ENCODE peak calls at places on chromosomes 1 and 21, in six cellular contexts. J is left lobe of liver, S is mucosa of descending colon, L is fibroblast of lung, R is HEK293T, B is NCI-H1436. X is an unnamed sample.

GRCh38 chr1:17802164-17802563 is 47.0 kb downstream of the ACTL8 start:
- DNase-seq in L (peak; percentile 29), S (no peak), J (peak; percentile 24), R (no peak), B (no peak), X (no peak)

GRCh38 chr1:212309967-212310366 is 24.8 kb downstream of the PPP2R5A start:
- DNase-seq in B (no peak), L (no peak), J (no peak), R (no peak), S (no peak), X (no peak)

GRCh38 chr1:28582248-28582615 is 9.8 kb upstream of the RAB42 start:
- DNase-seq in S (no peak), B (no peak), J (no peak), L (peak; percentile 63), R (peak; percentile 56), X (no peak)

GRCh38 chr1:19643602-19644419 is at the start of gene NBL1:
- DNase-seq in R (peak; percentile 57), L (peak; percentile 70), J (no peak), B (peak; percentile 19), S (peak; percentile 89), X (no peak)

GRCh38 chr1:80417651-80418050 is 1383.1 kb upstream of the ADGRL2 start:
- DNase-seq in R (no peak), L (peak; percentile 19), B (no peak), J (no peak), S (no peak), X (no peak)

GRCh38 chr21:45571641-45572040 is 29.4 kb upstream of the SLC19A1 start:
- DNase-seq in R (no peak), J (no peak), S (no peak), B (no peak), L (no peak), X (no peak)

GRCh38 chr21:28436286-28436932 is 556.3 kb downstream of the LTN1 start:
- DNase-seq in L (peak; percentile 51), R (no peak), S (no peak), J (no peak), B (no peak), X (no peak)

GRCh38 chr1:197614916-197615692 is 160.2 kb downstream of the DENND1B start:
- DNase-seq in L (peak; percentile 53), B (peak; percentile 24), J (no peak), R (peak; percentile 46), S (no peak), X (peak; percentile 24)

GRCh38 chr1:229556551-229556950 is 2.0 kb downstream of the ABCB10 start:
- DNase-seq in R (no peak), L (no peak), B (no peak), J (no peak), S (no peak), X (no peak)

GRCh38 chr1:227447531-227447990 is 115.8 kb upstream of the ZNF678 start:
- DNase-seq in S (peak; percentile 50), R (no peak), B (no peak), L (peak; percentile 30), J (no peak), X (no peak)

GRCh38 chr1:157521056-157521455 is 31.3 kb downstream of the FCRL5 start:
- DNase-seq in J (no peak), R (no peak), B (no peak), S (no peak), L (no peak), X (no peak)

GRCh38 chr1:91501527-91501859 is 842 bp downstream of the CDC7 start:
- DNase-seq in S (no peak), R (peak; percentile 48), J (no peak), L (no peak), B (peak; percentile 75), X (no peak)

GRCh38 chr1:19208710-19209438 is 1.2 kb downstream of the UBR4 start:
- DNase-seq in J (no peak), S (no peak), L (peak; percentile 85), R (no peak), B (no peak), X (no peak)

GRCh38 chr1:58936973-58937372 is 153.1 kb upstream of the JUN start:
- DNase-seq in L (no peak), B (no peak), J (no peak), R (no peak), S (no peak), X (no peak)

GRCh38 chr21:41597227-41597626 is 89.3 kb upstream of the TMPRSS2 start:
- DNase-seq in R (no peak), L (no peak), B (no peak), S (no peak), J (no peak), X (no peak)

GRCh38 chr1:234743866-234744581 is 134.0 kb upstream of the IRF2BP2 start:
- DNase-seq in L (peak; percentile 26), B (no peak), J (no peak), R (no peak), S (no peak), X (no peak)

GRCh38 chr1:47507921-47508894 is 70.4 kb downstream of the FOXD2 start:
- DNase-seq in R (peak; percentile 63), J (peak; percentile 84), S (peak; percentile 69), B (no peak), L (no peak), X (no peak)

GRCh38 chr1:58293388-58293787 is 253.1 kb downstream of the OMA1 start:
- DNase-seq in L (no peak), B (no peak), S (no peak), R (no peak), J (peak; percentile 59), X (no peak)

GRCh38 chr1:207088731-207089626 is at the start of gene C4BPB:
- DNase-seq in B (no peak), S (peak; percentile 39), J (peak; percentile 87), L (no peak), R (no peak), X (no peak)

GRCh38 chr21:43880111-43880985 is 15.3 kb downstream of the AGPAT3 start:
- DNase-seq in L (no peak), J (peak; percentile 68), S (peak; percentile 25), R (no peak), B (no peak), X (peak; percentile 28)